ENCODE peak calls at places on chromosomes 1 and 21, in six cellular contexts. I is NCI-H2029; E is NCI-H1105 treated with DMSO at 0.1 percent for 48 hours; N is stimulated activated CD4-positive, alpha-beta T cell treated with anti-CD3 and anti-CD28 coated beads, TNF-alpha, amount 100 ng/mL, for 4 hours; F is left cardiac atrium; J is GM04504. O is an unnamed sample.

GRCh38 chr1:219533280-219533679 is 79.6 kb downstream of the ZC3H11B start:
- DNase-seq in F (no peak), E (no peak), J (no peak), N (no peak), I (no peak), O (no peak)

GRCh38 chr1:23278717-23279116 is 61.4 kb upstream of the HTR1D start:
- DNase-seq in E (no peak), I (no peak), F (no peak), J (no peak), N (no peak), O (no peak)

GRCh38 chr1:39407889-39408640 is 83.4 kb upstream of the BMP8A start:
- DNase-seq in J (no peak), I (peak), N (no peak), F (no peak), E (peak), O (no peak)

GRCh38 chr21:20662523-20662922 is 335.7 kb upstream of the NCAM2 start:
- DNase-seq in E (no peak), J (no peak), F (no peak), N (no peak), I (no peak), O (no peak)

GRCh38 chr1:15760520-15761211 is 2.1 kb downstream of the FBLIM1 start:
- DNase-seq in E (no peak), F (peak), I (no peak), J (peak), N (no peak), O (peak)

GRCh38 chr1:22383526-22384291 is 67.9 kb upstream of the ZBTB40 start:
- DNase-seq in I (no peak), E (no peak), N (no peak), F (no peak), J (no peak), O (no peak)

GRCh38 chr1:47809301-47810084 is 187.7 kb downstream of the TRABD2B start:
- DNase-seq in F (no peak), N (no peak), E (no peak), J (no peak), I (peak), O (no peak)

GRCh38 chr1:10617931-10618885 is 143.5 kb downstream of the PEX14 start:
- DNase-seq in I (no peak), F (no peak), E (no peak), N (no peak), J (no peak), O (no peak)

GRCh38 chr1:154176341-154176740 is 15.6 kb downstream of the TPM3 start:
- DNase-seq in J (peak), E (no peak), I (no peak), N (no peak), F (no peak), O (peak)

GRCh38 chr1:7574121-7575040 is 196.7 kb upstream of the VAMP3 start:
- DNase-seq in J (no peak), E (no peak), N (no peak), I (peak), F (no peak), O (no peak)

GRCh38 chr1:196902344-196902743 is 14.5 kb downstream of the CFHR4 start:
- DNase-seq in N (no peak), J (no peak), E (no peak), F (no peak), I (no peak), O (no peak)

GRCh38 chr21:45330075-45330781 is 42.5 kb upstream of the POFUT2 start:
- DNase-seq in J (peak), E (no peak), N (no peak), I (peak), F (peak), O (peak)

GRCh38 chr21:40603774-40604173 is 243.2 kb downstream of the DSCAM start:
- DNase-seq in E (no peak), J (no peak), N (no peak), I (no peak), F (no peak), O (no peak)

GRCh38 chr1:173267453-173267945 is 60.4 kb upstream of the TNFSF4 start:
- DNase-seq in N (no peak), F (no peak), I (no peak), E (no peak), J (peak), O (peak)

GRCh38 chr21:45826733-45827692 is 154.6 kb upstream of the COL6A1 start:
- DNase-seq in J (no peak), N (no peak), F (no peak), I (no peak), E (no peak), O (no peak)